ENCODE peak calls at places on chromosomes 4 and X, in eight cellular contexts. J is SK-N-SH, W is stomach, E is upper lobe of left lung, H is K562, T is endothelial cell of umbilical vein, L is transverse colon, G is GM23338. R is an unnamed sample.

GRCh38 chr4:146212781-146213180 is 1.6 kb upstream of the REELD1 start:
- DNase-seq in J (no peak), W (no peak), E (peak), H (no peak), T (no peak), L (no peak), G (no peak), R (no peak)

GRCh38 chrX:152907084-152907651 is 9.3 kb downstream of the ZNF185 start:
- DNase-seq in J (peak), W (no peak), E (no peak), H (peak), T (no peak), L (no peak), G (peak), R (no peak)

GRCh38 chrX:68658530-68658929 is 11.1 kb downstream of the STARD8 start:
- DNase-seq in J (no peak), W (no peak), E (no peak), H (no peak), T (no peak), L (no peak), G (no peak), R (no peak)

GRCh38 chr4:54659213-54660144 is 1.7 kb downstream of the KIT start:
- DNase-seq in J (peak), W (peak), E (no peak), H (peak), T (peak), L (no peak), G (peak), R (no peak)

GRCh38 chrX:74890676-74891430 is 34.4 kb downstream of the NEXMIF start:
- DNase-seq in J (peak), W (no peak), E (no peak), H (no peak), T (no peak), L (peak), G (no peak), R (no peak)

GRCh38 chr4:62495039-62495438 is 1294.9 kb downstream of the ADGRL3 start:
- DNase-seq in J (no peak), W (no peak), E (no peak), H (no peak), T (no peak), L (no peak), G (no peak), R (no peak)

GRCh38 chr4:80361329-80361900 is 25.9 kb downstream of the CFAP299 start:
- DNase-seq in J (peak), W (no peak), E (no peak), H (peak), T (peak), L (no peak), G (peak), R (no peak)

GRCh38 chr4:167406181-167406580 is 171.9 kb upstream of the SPOCK3 start:
- DNase-seq in J (no peak), W (no peak), E (no peak), H (no peak), T (no peak), L (no peak), G (no peak), R (no peak)

GRCh38 chr4:138573246-138573645 is 331.1 kb upstream of the SLC7A11 start:
- DNase-seq in J (no peak), W (no peak), E (no peak), H (no peak), T (no peak), L (no peak), G (no peak), R (no peak)

GRCh38 chr4:138576684-138577083 is 334.5 kb upstream of the SLC7A11 start:
- DNase-seq in J (no peak), W (no peak), E (no peak), H (peak), T (peak), L (no peak), G (peak), R (no peak)

GRCh38 chr4:23700197-23700596 is 189.7 kb downstream of the PPARGC1A start:
- DNase-seq in J (no peak), W (no peak), E (no peak), H (no peak), T (no peak), L (no peak), G (no peak), R (no peak)

GRCh38 chrX:53714580-53715335 is 28.2 kb upstream of the HUWE1 start:
- DNase-seq in J (no peak), W (peak), E (no peak), H (no peak), T (peak), L (peak), G (peak), R (no peak)

GRCh38 chrX:129323115-129323514 is 200.2 kb downstream of the SMARCA1 start:
- DNase-seq in J (no peak), W (no peak), E (no peak), H (no peak), T (no peak), L (no peak), G (no peak), R (no peak)

GRCh38 chr4:42397256-42397634 is at the start of gene SHISA3:
- DNase-seq in J (peak), W (no peak), E (peak), H (no peak), T (peak), L (peak), G (peak), R (no peak)

GRCh38 chr4:14428125-14428524 is 574.2 kb upstream of the CPEB2 start:
- DNase-seq in J (no peak), W (no peak), E (no peak), H (no peak), T (no peak), L (no peak), G (no peak), R (no peak)

GRCh38 chr4:88757067-88757466 is 59.4 kb upstream of the NAP1L5 start:
- DNase-seq in J (no peak), W (no peak), E (no peak), H (no peak), T (no peak), L (no peak), G (no peak), R (no peak)

DNA sequence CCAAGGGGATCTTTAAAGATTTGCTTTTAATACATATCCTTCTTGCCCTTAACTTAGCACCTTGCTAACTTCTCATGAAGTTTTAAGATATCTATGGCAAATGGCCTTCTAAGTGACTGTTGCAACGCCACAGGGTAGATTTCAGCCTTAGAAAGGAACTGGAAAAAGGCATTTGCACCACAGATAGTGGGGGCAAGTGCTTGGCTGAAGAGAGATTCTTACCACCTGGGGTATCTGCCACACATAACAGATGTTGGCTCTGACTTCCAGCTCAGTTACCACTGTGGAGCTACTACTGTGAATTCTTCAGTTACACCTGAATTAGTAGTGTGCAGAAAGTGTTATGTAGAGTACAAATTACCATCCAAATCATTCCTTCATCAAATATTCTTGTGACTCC is 302.6 kb downstream of the PPP3CA start:
- DNase-seq in J (no peak), W (no peak), E (no peak), H (no peak), T (no peak), L (no peak), G (peak), R (no peak)
- TF ChIP-seq CTCF in J (no peak), W (no peak), E (no peak), H (no peak), T (no peak), L (no peak), G (no peak), R (no peak)

GRCh38 chrX:149762696-149763614 is 10.9 kb upstream of the HSFX1 start:
- DNase-seq in J (no peak), W (no peak), E (no peak), H (no peak), T (no peak), L (no peak), G (no peak), R (peak)
- TF ChIP-seq POLR2AphosphoS5 in J (no peak), W (no peak), E (no peak), H (no peak), T (no peak), L (no peak), G (no peak), R (no peak)

DNA sequence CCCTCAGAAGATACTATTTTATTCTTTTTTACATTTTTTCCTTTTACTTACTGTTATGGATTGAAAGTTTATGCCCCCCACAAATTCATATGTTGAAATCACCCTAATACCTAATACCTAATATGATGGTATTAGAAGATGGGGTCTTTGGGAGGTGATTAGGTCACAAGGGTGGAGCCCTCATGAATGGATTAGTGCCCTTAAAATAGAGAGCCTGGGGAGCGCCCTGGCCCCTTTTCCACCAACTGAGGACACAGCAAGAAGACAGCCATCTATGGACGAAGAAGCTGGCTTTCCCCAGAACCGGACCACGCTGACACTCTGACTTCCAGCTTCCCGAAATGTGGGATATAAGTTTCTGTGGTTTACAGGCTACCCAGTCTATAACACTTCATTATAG is 58.6 kb upstream of the FAT1 start:
- DNase-seq in J (no peak), W (no peak), E (no peak), H (no peak), T (no peak), L (no peak), G (no peak), R (no peak)
- TF ChIP-seq CTCF in J (no peak), W (no peak), E (no peak), H (no peak), T (no peak), L (no peak), G (no peak), R (no peak)

GRCh38 chrX:153946910-153947769 is 2.7 kb upstream of the RENBP start:
- DNase-seq in J (peak), W (peak), E (no peak), H (peak), T (peak), L (peak), G (peak), R (no peak)
- TF ChIP-seq POLR2AphosphoS5 in J (no peak), W (no peak), E (no peak), H (peak), T (peak), L (no peak), G (no peak), R (no peak)

GRCh38 chr4:168677879-168678278 is 181.0 kb downstream of the PALLD start:
- DNase-seq in J (no peak), W (no peak), E (no peak), H (no peak), T (no peak), L (no peak), G (no peak), R (no peak)

GRCh38 chr4:168673476-168673875 is 176.6 kb downstream of the PALLD start:
- DNase-seq in J (no peak), W (no peak), E (peak), H (no peak), T (no peak), L (no peak), G (no peak), R (no peak)

GRCh38 chr4:168674077-168674747 is 177.4 kb downstream of the PALLD start:
- DNase-seq in J (no peak), W (no peak), E (no peak), H (no peak), T (no peak), L (no peak), G (no peak), R (no peak)

GRCh38 chr4:168677063-168677462 is 180.2 kb downstream of the PALLD start:
- DNase-seq in J (no peak), W (no peak), E (no peak), H (no peak), T (no peak), L (no peak), G (no peak), R (no peak)

GRCh38 chr4:168674869-168675268 is 178.0 kb downstream of the PALLD start:
- DNase-seq in J (no peak), W (no peak), E (no peak), H (no peak), T (no peak), L (no peak), G (no peak), R (no peak)
- TF ChIP-seq CTCF in J (no peak), W (no peak), E (peak), H (no peak), T (no peak), L (no peak), G (no peak), R (no peak)

GRCh38 chr4:1579834-1580686 is 104.1 kb downstream of the FAM53A start:
- DNase-seq in J (peak), W (peak), E (peak), H (peak), T (peak), L (peak), G (peak), R (no peak)
- TF ChIP-seq POLR2AphosphoS5 in J (no peak), W (no peak), E (peak), H (no peak), T (no peak), L (no peak), G (peak), R (no peak)

GRCh38 chr4:140372607-140373327 is 679 bp upstream of the SCOC start:
- DNase-seq in J (peak), W (no peak), E (no peak), H (peak), T (no peak), L (peak), G (peak), R (no peak)
- TF ChIP-seq CTCF in J (peak), W (no peak), E (peak), H (no peak), T (no peak), L (peak), G (no peak), R (no peak)

DNA sequence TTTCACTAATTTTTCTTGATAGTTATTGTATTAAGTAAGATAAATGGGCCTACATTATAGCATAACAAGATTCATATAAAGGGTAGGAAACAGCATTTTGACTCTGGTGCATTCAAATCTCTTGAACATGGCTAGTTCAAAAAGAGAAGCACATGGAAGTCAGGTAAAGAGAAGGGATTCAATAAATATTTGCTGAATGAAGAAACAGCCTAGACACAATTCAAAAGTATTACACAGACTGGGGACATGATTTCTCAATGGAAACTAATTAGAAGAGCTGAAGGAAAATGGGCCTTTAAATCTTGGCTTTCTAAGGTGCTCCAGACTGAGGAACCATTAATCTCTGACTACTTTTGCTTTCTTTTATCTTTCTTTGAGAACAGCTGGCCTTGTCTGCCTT is 264.4 kb downstream of the CAMK2D start:
- DNase-seq in J (no peak), W (no peak), E (no peak), H (no peak), T (no peak), L (no peak), G (no peak), R (no peak)
- TF ChIP-seq POLR2AphosphoS5 in J (no peak), W (no peak), E (no peak), H (no peak), T (no peak), L (no peak), G (no peak), R (no peak)